ENCODE peak calls at places on chromosomes 7 and 10, in five cellular contexts. R is neural progenitor cell, F is AML-193, E is dorsolateral prefrontal cortex, S is anterior cingulate cortex. D is an unnamed sample.

GRCh38 chr10:131070856-131071255 is 240.7 kb downstream of the TCERG1L start:
- DNase-seq in S (no peak), R (no peak), E (no peak), F (no peak), D (no peak)

GRCh38 chr10:79260803-79261740 is 86.2 kb upstream of the PPIF start:
- DNase-seq in F (no peak), S (peak), R (peak), E (peak), D (no peak)

GRCh38 chr10:7407368-7408002 is 3.3 kb downstream of the SFMBT2 start:
- DNase-seq in E (no peak), S (no peak), R (peak), F (no peak), D (no peak)

GRCh38 chr7:22949944-22950343 is 64.0 kb downstream of the HYCC1 start:
- DNase-seq in E (no peak), S (no peak), R (no peak), F (no peak), D (no peak)

GRCh38 chr7:152737833-152738232 is 21.7 kb upstream of the ACTR3B start:
- DNase-seq in S (no peak), F (no peak), E (no peak), R (no peak), D (no peak)

GRCh38 chr10:84138478-84139125 is 707 bp upstream of the GHITM start:
- DNase-seq in F (no peak), S (no peak), E (no peak), R (no peak), D (no peak)

GRCh38 chr10:34028936-34029335 is 694.5 kb upstream of the NRP1 start:
- DNase-seq in R (no peak), F (no peak), E (peak), S (no peak), D (no peak)

GRCh38 chr7:55963584-55964168 is 709 bp upstream of the NIPSNAP2 start:
- DNase-seq in R (no peak), F (no peak), S (no peak), E (no peak), D (no peak)

GRCh38 chr7:40972426-40972825 is 730.5 kb downstream of the INHBA start:
- DNase-seq in S (no peak), R (no peak), E (no peak), F (no peak), D (no peak)

GRCh38 chr10:132960071-132960472 is 17.7 kb upstream of the CFAP46 start:
- DNase-seq in R (no peak), E (no peak), S (no peak), F (no peak), D (no peak)

GRCh38 chr7:127392182-127392565 is 334 bp downstream of the ZNF800 start:
- DNase-seq in E (peak), S (peak), F (peak), R (peak), D (no peak)

GRCh38 chr10:92419740-92420553 is 129.0 kb downstream of the MARCHF5 start:
- DNase-seq in E (no peak), F (no peak), S (no peak), R (peak), D (no peak)

GRCh38 chr7:45617166-45617565 is 43.0 kb downstream of the ADCY1 start:
- DNase-seq in F (no peak), S (no peak), E (no peak), R (peak), D (no peak)

GRCh38 chr7:37028909-37029440 is 304.7 kb upstream of the AOAH start:
- DNase-seq in S (no peak), R (no peak), F (no peak), E (no peak), D (no peak)

GRCh38 chr10:14603539-14604102 is 171.1 kb downstream of the FAM107B start:
- DNase-seq in R (peak), F (peak), S (no peak), E (no peak), D (no peak)